ENCODE peak calls at places on chromosome 6, in six cellular contexts. I, T, L, O, S and X are unnamed samples.

GRCh38 chr6:56758553-56758952 is 115.9 kb upstream of the DST start:
- DNase-seq in L (no peak), T (no peak), S (no peak), O (no peak), I (no peak), X (no peak)

GRCh38 chr6:75467284-75467683 is 26.3 kb downstream of the FILIP1 start:
- DNase-seq in I (no peak), S (no peak), L (no peak), O (no peak), T (no peak), X (no peak)

GRCh38 chr6:147226163-147226724 is 22.0 kb downstream of the STXBP5 start:
- DNase-seq in T (no peak), I (no peak), S (no peak), L (no peak), O (no peak), X (no peak)

GRCh38 chr6:14655201-14655988 is 537.8 kb downstream of the CD83 start:
- DNase-seq in I (no peak), T (no peak), O (no peak), S (no peak), L (no peak), X (no peak)

GRCh38 chr6:7154341-7155139 is 46.8 kb downstream of the RREB1 start:
- DNase-seq in T (no peak), L (no peak), S (no peak), O (no peak), I (no peak), X (no peak)

GRCh38 chr6:165106261-165106660 is 203.1 kb downstream of the C6orf118 start:
- DNase-seq in L (no peak), O (no peak), T (no peak), S (no peak), I (no peak), X (no peak)

GRCh38 chr6:23533954-23534725 is 591.9 kb upstream of the NRSN1 start:
- DNase-seq in L (no peak), I (no peak), T (no peak), S (no peak), O (no peak), X (no peak)

GRCh38 chr6:121647905-121648304 is 212.5 kb downstream of the GJA1 start:
- DNase-seq in L (no peak), S (peak; percentile 78), T (no peak), I (no peak), O (no peak), X (no peak)

GRCh38 chr6:167678102-167679101 is 148.3 kb upstream of the AFDN start:
- DNase-seq in S (no peak), O (no peak), I (peak; percentile 67), T (no peak), L (peak; percentile 51), X (no peak)

GRCh38 chr6:15063253-15063853 is 182.5 kb upstream of the JARID2 start:
- DNase-seq in I (no peak), S (peak; percentile 40), T (no peak), O (no peak), L (no peak), X (no peak)

GRCh38 chr6:1767481-1768246 is 157.9 kb downstream of the FOXC1 start:
- DNase-seq in S (peak; percentile 46), T (no peak), O (no peak), I (no peak), L (no peak), X (no peak)

DNA sequence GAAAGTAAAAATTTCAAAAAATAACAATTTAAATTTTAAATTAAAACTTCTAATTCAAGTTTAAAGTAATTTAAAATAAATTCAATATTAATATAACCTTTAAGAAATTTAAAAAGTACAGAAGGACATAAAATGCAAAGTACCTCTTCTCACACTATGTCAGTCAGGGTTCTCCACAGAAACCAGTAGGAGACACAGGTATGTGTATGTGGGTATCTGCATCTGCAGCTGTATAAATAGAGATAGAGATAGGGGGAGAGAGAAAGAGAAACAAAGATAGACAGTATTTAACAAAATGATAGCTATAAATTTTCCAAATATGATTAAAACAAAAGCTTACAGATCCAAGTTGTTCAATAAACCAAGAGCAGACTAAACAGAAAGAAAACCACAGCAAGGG is 190.8 kb downstream of the ERMARD start:
- DNase-seq in S (no peak), I (no peak), T (no peak), L (no peak), O (no peak), X (no peak)
- H3K9me3 ChIP-seq in S (peaks cover 34% of the 10 kb centered on the region), I (no peaks in the 10 kb centered on the region), T (no peaks in the 10 kb centered on the region), L (peaks cover 4% of the 10 kb centered on the region), O (no peaks in the 10 kb centered on the region), X (no peaks in the 10 kb centered on the region)

GRCh38 chr6:6007311-6008113 is 787 bp upstream of the NRN1 start:
- DNase-seq in S (no peak), I (no peak), L (no peak), T (no peak), O (no peak), X (no peak)
- TF ChIP-seq CTCF in S (no peak), I (no peak), L (no peak), T (no peak), O (no peak), X (no peak)

GRCh38 chr6:130796313-130796905 is 30.8 kb upstream of the SMLR1 start:
- DNase-seq in I (no peak), O (no peak), L (no peak), S (peak; percentile 59), T (no peak), X (no peak)
- H3K9me3 ChIP-seq in I (no peaks in the 10 kb centered on the region), O (no peaks in the 10 kb centered on the region), L (no peaks in the 10 kb centered on the region), S (no peaks in the 10 kb centered on the region), T (peaks cover 4% of the 10 kb centered on the region), X (no peaks in the 10 kb centered on the region)

GRCh38 chr6:144283781-144284473 is 1.2 kb upstream of the UTRN start:
- DNase-seq in T (no peak), I (no peak), S (peak; percentile 44), L (no peak), O (no peak), X (no peak)
- TF ChIP-seq CTCF in T (no peak), I (no peak), S (peak; percentile 33), L (no peak), O (no peak), X (no peak)

DNA sequence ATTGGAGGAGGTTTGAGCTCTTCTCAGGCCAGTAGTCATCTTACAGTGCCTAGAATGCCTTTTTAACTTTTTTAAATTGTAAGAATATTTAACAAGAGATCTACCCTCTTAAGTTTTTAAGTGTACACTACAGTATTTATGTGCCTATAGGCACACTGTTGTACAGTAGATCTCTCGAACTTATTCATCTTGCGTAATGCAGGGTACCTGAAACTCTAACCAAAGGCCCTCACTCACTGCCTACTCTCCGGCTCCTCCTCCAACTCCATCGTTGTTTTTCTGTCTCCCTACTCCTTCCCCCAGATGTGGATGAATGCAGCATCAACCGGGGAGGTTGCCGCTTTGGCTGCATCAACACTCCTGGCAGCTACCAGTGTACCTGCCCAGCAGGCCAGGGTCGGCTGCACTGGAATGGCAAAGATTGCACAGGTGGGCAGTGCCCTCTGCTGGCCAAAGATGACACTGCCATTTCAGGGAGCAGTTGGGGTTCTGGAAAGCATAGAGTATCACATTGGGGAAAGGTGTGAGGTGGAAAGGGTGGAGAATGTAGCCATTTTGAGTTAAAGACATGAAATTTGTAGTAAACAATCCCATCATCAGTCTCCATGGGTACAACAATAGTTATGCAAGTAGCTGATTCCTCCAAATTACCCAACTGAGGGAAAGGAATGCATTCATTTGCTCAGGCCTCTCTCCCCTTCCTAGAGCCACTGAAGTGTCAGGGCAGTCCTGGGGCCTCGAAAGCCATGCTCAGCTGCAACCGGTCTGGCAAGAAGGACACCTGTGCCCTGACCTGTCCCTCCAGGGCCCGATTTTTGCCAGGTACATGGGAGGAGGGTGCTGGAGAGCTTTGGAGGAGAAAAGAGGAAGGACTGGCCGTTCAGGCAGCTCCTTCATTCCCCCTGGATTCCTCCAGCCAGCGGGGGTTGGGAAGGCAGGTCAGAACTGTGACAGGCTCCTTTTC is 18.4 kb upstream of the ZNF76 start:
- DNase-seq in S (peak; percentile 44), T (no peak), O (peak; percentile 38), I (peak; percentile 79), L (peak; percentile 82), X (no peak)
- H3K9me3 ChIP-seq in S (no peaks in the 10 kb centered on the region), T (no peaks in the 10 kb centered on the region), O (no peaks in the 10 kb centered on the region), I (no peaks in the 10 kb centered on the region), L (no peaks in the 10 kb centered on the region), X (no peaks in the 10 kb centered on the region)

DNA sequence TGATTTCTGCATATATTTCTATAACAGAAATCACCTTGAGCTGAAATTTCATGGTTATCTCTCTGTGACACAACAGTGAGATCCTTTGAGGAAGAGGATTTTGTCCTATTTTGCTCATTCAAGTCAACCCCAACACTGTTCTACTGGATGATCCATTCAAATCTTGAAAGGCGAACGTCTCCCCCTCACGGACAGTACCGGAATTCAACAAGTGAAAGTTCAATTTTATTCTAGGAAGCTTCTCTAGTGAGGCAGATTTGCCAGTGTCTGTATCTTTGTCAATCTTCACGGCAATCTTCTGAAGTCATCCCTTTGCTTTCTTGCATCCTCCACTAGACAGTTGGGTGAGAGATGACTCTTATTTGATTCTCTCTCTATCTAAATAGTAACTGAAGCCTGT is 91.7 kb upstream of the PDE7B start:
- DNase-seq in I (no peak), O (peak; percentile 15), S (peak; percentile 41), T (no peak), L (no peak), X (no peak)
- TF ChIP-seq CTCF in I (no peak), O (peak; percentile 32), S (peak; percentile 49), T (no peak), L (no peak), X (no peak)

DNA sequence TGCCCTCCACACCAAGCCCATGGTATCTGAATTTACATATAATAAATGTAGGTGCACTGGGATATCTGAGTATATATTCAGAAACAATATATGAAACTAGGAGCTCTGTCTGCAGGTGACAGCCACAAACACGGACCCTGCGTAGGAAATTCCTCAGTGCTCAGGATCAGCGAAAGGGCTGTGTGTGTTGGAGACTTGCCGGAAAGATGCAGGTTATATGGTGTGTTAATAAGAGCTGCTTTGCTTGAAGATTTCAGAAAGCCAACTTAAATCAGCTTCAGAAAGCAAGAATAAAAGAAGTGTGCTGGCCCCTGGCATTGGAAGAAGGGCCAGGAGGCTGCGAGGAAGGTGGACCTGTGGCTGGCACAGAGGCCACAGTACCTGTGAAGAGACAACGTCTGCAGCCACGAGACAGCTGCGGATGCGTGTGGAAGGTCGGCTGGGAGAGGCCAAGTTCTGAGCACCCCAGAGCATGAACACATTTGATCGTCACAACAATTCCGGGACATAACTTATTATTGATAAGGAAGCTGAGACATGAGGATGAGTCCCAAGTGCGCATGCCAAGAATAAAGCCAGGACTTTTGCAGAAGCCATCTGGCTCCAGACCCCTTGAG is 183.2 kb downstream of the DLL1 start:
- DNase-seq in I (no peak), S (no peak), L (peak; percentile 15), T (no peak), O (no peak), X (peak; percentile 18)
- H3K9me3 ChIP-seq in I (no peaks in the 10 kb centered on the region), S (peaks cover 28% of the 10 kb centered on the region), L (no peaks in the 10 kb centered on the region), T (no peaks in the 10 kb centered on the region), O (no peaks in the 10 kb centered on the region), X (no peaks in the 10 kb centered on the region)

GRCh38 chr6:134168580-134169223 is 116.3 kb upstream of the SLC2A12 start:
- DNase-seq in I (no peak), O (no peak), L (no peak), T (no peak), S (peak; percentile 61), X (peak; percentile 29)

GRCh38 chr6:134171517-134171916 is 119.1 kb upstream of the SLC2A12 start:
- DNase-seq in S (peak; percentile 49), I (no peak), O (no peak), T (no peak), L (no peak), X (no peak)

GRCh38 chr6:134169881-134170486 is 117.6 kb upstream of the SLC2A12 start:
- DNase-seq in L (no peak), T (no peak), S (peak; percentile 32), I (no peak), O (no peak), X (no peak)

GRCh38 chr6:134172020-134172766 is 119.8 kb upstream of the SLC2A12 start:
- DNase-seq in L (no peak), I (no peak), S (peak; percentile 17), O (no peak), T (no peak), X (no peak)

GRCh38 chr6:134170844-134171243 is 118.4 kb upstream of the SLC2A12 start:
- DNase-seq in T (no peak), S (peak; percentile 51), L (no peak), I (no peak), O (no peak), X (no peak)
- TF ChIP-seq CTCF in T (no peak), S (no peak), L (no peak), I (no peak), O (no peak), X (no peak)